ENCODE peak calls at places on chromosome 15, in six cellular contexts. F, R, O, M, U and H are unnamed samples.

GRCh38 chr15:40702077-40702476 is 7.1 kb downstream of the RAD51 start:
- DNase-seq in O (no peak), R (peak; percentile 43), F (no peak), M (no peak), U (no peak), H (no peak)

GRCh38 chr15:28281876-28282275 is 40.1 kb downstream of the HERC2 start:
- DNase-seq in U (no peak), O (no peak), F (no peak), M (no peak), R (no peak), H (no peak)

GRCh38 chr15:39595621-39596221 is 14.8 kb downstream of the THBS1 start:
- DNase-seq in O (no peak), M (no peak), U (no peak), R (peak; percentile 88), F (no peak), H (no peak)

GRCh38 chr15:82126346-82126745 is 80.5 kb upstream of the MEX3B start:
- DNase-seq in U (no peak), M (no peak), R (no peak), F (no peak), O (no peak), H (no peak)

GRCh38 chr15:45133561-45133920 is 3.7 kb downstream of the DUOX1 start:
- DNase-seq in R (no peak), M (no peak), U (no peak), O (no peak), F (no peak), H (no peak)

GRCh38 chr15:34793071-34793470 is 2.3 kb downstream of the ACTC1 start:
- DNase-seq in M (no peak), R (no peak), O (no peak), F (no peak), U (no peak), H (no peak)

GRCh38 chr15:53437985-53438841 is 321.2 kb downstream of the WDR72 start:
- DNase-seq in R (no peak), O (no peak), U (no peak), M (no peak), F (no peak), H (no peak)

GRCh38 chr15:85280203-85280602 is 100.2 kb upstream of the AKAP13 start:
- DNase-seq in O (no peak), M (no peak), U (no peak), F (no peak), R (no peak), H (no peak)

GRCh38 chr15:65829150-65829764 is 37.2 kb upstream of the DENND4A start:
- DNase-seq in R (peak; percentile 63), M (no peak), U (no peak), O (peak; percentile 49), F (peak; percentile 16), H (no peak)

GRCh38 chr15:50182233-50183013 is 427 bp downstream of the SLC27A2 start:
- DNase-seq in M (peak; percentile 27), R (peak; percentile 23), F (peak; percentile 61), O (peak; percentile 79), U (no peak), H (peak; percentile 76)

GRCh38 chr15:98734472-98735284 is 86.3 kb downstream of the IGF1R start:
- DNase-seq in U (no peak), R (no peak), F (no peak), O (no peak), M (no peak), H (no peak)

GRCh38 chr15:41878355-41878699 is 15.5 kb downstream of the SPTBN5 start:
- DNase-seq in U (no peak), F (no peak), R (no peak), M (no peak), O (no peak), H (no peak)

GRCh38 chr15:83398591-83398990 is 48.5 kb upstream of the SH3GL3 start:
- DNase-seq in R (no peak), U (no peak), M (no peak), F (no peak), O (no peak), H (no peak)

GRCh38 chr15:85031944-85032587 is 50.4 kb downstream of the PDE8A start:
- DNase-seq in U (no peak), F (no peak), M (no peak), O (no peak), R (no peak), H (no peak)

GRCh38 chr15:99210334-99210733 is 39.0 kb downstream of the TTC23 start:
- DNase-seq in O (no peak), R (no peak), M (no peak), F (no peak), U (no peak), H (no peak)

GRCh38 chr15:57566840-57567239 is 24.9 kb upstream of the MYZAP start:
- DNase-seq in R (peak; percentile 93), F (no peak), O (peak; percentile 86), U (no peak), M (no peak), H (peak; percentile 21)

GRCh38 chr15:89125038-89125826 is 37.0 kb downstream of the ABHD2 start:
- DNase-seq in M (no peak), R (no peak), U (no peak), F (no peak), O (no peak), H (peak; percentile 14)

GRCh38 chr15:36769110-36769509 is 189.7 kb downstream of the CDIN1 start:
- DNase-seq in R (peak; percentile 34), O (no peak), F (no peak), U (no peak), M (no peak), H (no peak)

GRCh38 chr15:52678468-52679231 is 538 bp downstream of the ATOSA start:
- DNase-seq in O (peak; percentile 85), M (peak; percentile 52), R (peak; percentile 80), F (peak; percentile 82), U (peak; percentile 7), H (peak; percentile 85)

GRCh38 chr15:77070500-77071337 is at the start of gene TSPAN3:
- DNase-seq in O (peak; percentile 97), R (peak; percentile 96), F (peak; percentile 98), U (peak; percentile 75), M (peak; percentile 92), H (peak; percentile 95)

GRCh38 chr15:63080638-63081250 is 38.2 kb downstream of the TPM1 start:
- DNase-seq in M (no peak), U (no peak), R (no peak), O (no peak), F (no peak), H (no peak)

GRCh38 chr15:67066041-67067021 is 929 bp downstream of the SMAD3 start:
- DNase-seq in F (peak; percentile 77), M (peak; percentile 58), U (no peak), R (peak; percentile 49), O (no peak), H (no peak)

GRCh38 chr15:98941595-98942255 is 65.9 kb downstream of the PGPEP1L start:
- DNase-seq in F (no peak), R (no peak), U (no peak), O (no peak), M (no peak), H (no peak)

GRCh38 chr15:78079296-78080087 is 2.0 kb upstream of the TBC1D2B start:
- DNase-seq in R (no peak), F (no peak), O (peak; percentile 33), U (no peak), M (no peak), H (peak; percentile 60)

GRCh38 chr15:51076898-51077564 is 17.7 kb downstream of the TNFAIP8L3 start:
- DNase-seq in U (no peak), O (peak; percentile 60), M (no peak), R (no peak), F (no peak), H (no peak)

GRCh38 chr15:84112025-84112424 is 123.5 kb upstream of the GOLGA6L4 start:
- DNase-seq in M (no peak), U (no peak), F (no peak), O (no peak), R (no peak), H (no peak)

GRCh38 chr15:75836953-75837321 is 6.3 kb upstream of the UBE2Q2 start:
- DNase-seq in F (no peak), M (no peak), O (peak; percentile 55), U (no peak), R (peak; percentile 42), H (no peak)

DNA sequence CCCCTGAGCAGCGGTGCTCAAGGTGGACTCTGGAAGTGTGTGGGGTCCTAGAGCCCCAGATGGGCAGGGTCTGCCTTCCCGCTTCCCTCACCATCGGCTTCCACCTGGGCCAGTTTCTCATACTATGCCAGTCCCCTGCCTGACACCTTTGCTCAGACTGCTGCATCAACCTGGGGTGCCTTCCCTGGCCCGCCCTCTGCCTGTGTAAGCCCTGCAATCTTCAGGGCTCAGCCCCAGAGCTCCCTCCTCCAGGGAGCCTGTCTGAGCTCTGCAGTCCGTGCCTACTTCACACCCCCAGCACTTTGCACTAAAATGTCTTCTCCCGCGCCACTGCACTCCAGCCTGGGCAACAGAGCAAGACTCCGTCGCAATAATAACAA is 13.1 kb downstream of the CSK start:
- DNase-seq in R (no peak), U (no peak), M (no peak), F (no peak), O (no peak), H (no peak)
- H3K4me1 ChIP-seq in R (peaks cover under 1% of the 10 kb centered on the region), U (peaks cover 2% of the 10 kb centered on the region), M (peaks cover 11% of the 10 kb centered on the region), F (peaks cover 8% of the 10 kb centered on the region), O (peaks cover 74% of the 10 kb centered on the region), H (peaks cover 34% of the 10 kb centered on the region)

DNA sequence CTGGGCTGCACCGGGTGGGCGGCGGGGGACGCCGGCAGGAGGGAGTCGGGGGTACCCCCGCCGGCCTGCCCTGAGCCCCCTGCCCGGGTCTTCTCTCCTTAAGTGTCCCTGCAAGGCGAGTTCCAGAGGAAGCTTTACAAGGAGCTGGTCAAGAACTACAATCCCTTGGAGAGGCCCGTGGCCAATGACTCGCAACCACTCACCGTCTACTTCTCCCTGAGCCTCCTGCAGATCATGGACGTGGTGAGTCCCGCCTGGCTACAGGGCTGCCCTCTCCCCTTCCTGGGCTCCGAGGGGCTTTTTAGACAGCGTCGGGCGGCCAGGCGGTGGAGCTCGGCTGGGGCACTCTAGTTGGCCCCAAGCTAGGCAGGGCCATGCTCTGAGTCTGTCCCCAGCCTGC is 480 bp downstream of the CHRNA7 start:
- DNase-seq in R (no peak), O (no peak), F (peak; percentile 48), U (no peak), M (no peak), H (no peak)
- H3K4me3 ChIP-seq in R (no peak overlapping the region), O (peak overlapping the region; percentile 75), F (peak overlapping the region; percentile 58), U (peak overlapping the region; percentile 88), M (peak overlapping the region; percentile 95), H (peak overlapping the region; percentile 27)

GRCh38 chr15:61762682-61763081 is 297.6 kb downstream of the VPS13C start:
- DNase-seq in M (no peak), O (no peak), R (no peak), U (no peak), F (no peak), H (no peak)

GRCh38 chr15:61764981-61765380 is 295.3 kb downstream of the VPS13C start:
- DNase-seq in M (no peak), F (no peak), O (no peak), U (no peak), R (no peak), H (no peak)

GRCh38 chr15:61768131-61768530 is 292.1 kb downstream of the VPS13C start:
- DNase-seq in F (no peak), U (no peak), M (no peak), R (no peak), O (no peak), H (no peak)

GRCh38 chr15:61759639-61760038 is 300.6 kb downstream of the VPS13C start:
- DNase-seq in R (no peak), O (no peak), M (no peak), F (no peak), U (no peak), H (no peak)

GRCh38 chr15:61764141-61764540 is 296.1 kb downstream of the VPS13C start:
- DNase-seq in M (no peak), F (no peak), R (no peak), U (no peak), O (no peak), H (no peak)
- H3K27ac ChIP-seq in M (no peak overlapping the region), F (no peak overlapping the region), R (no peak overlapping the region), U (no peak overlapping the region), O (no peak overlapping the region), H (no peak overlapping the region)

GRCh38 chr15:101210466-101210865 is 41.4 kb downstream of the CHSY1 start:
- DNase-seq in U (no peak), R (no peak), F (no peak), M (no peak), O (no peak), H (no peak)
- H3K4me1 ChIP-seq in U (no peaks in the 10 kb centered on the region), R (no peaks in the 10 kb centered on the region), F (no peaks in the 10 kb centered on the region), M (no peaks in the 10 kb centered on the region), O (no peaks in the 10 kb centered on the region), H (peaks cover 63% of the 10 kb centered on the region)